ENCODE peak calls at places on chromosome 7, in nine cellular contexts. P is stomach, C is tibial nerve, Z is A549, N is body of pancreas, O is transverse colon, D is Peyer's patch, T is GM12892, G is spleen. A is an unnamed sample.

GRCh38 chr7:28473567-28474266 is 61.4 kb downstream of the CREB5 start:
- DNase-seq in P (no peak), C (peak; percentile 36), Z (no peak), N (no peak), O (no peak), D (no peak), T (no peak), G (no peak), A (no peak)

GRCh38 chr7:91344911-91345310 is 80.7 kb downstream of the FZD1 start:
- DNase-seq in P (no peak), C (no peak), Z (no peak), N (no peak), O (no peak), D (no peak), T (no peak), G (no peak), A (no peak)

GRCh38 chr7:50164552-50165220 is 71.6 kb upstream of the ZPBP start:
- DNase-seq in P (no peak), C (no peak), Z (no peak), N (no peak), O (no peak), D (no peak), T (no peak), G (no peak), A (no peak)

GRCh38 chr7:95102662-95103061 is 195.3 kb downstream of the PPP1R9A start:
- DNase-seq in P (no peak), C (no peak), Z (peak; percentile 17), N (no peak), O (no peak), D (no peak), T (no peak), G (no peak), A (no peak)

GRCh38 chr7:82985144-82985802 is 177.4 kb downstream of the PCLO start:
- DNase-seq in P (no peak), C (no peak), Z (peak; percentile 25), N (no peak), O (no peak), D (no peak), T (no peak), G (no peak), A (no peak)

GRCh38 chr7:74293577-74293908 is 4.3 kb downstream of the CLIP2 start:
- DNase-seq in P (no peak), C (no peak), Z (no peak), N (no peak), O (no peak), D (no peak), T (no peak), G (no peak), A (no peak)

GRCh38 chr7:103116511-103116910 is 32.4 kb downstream of the NAPEPLD start:
- DNase-seq in P (no peak), C (no peak), Z (no peak), N (no peak), O (no peak), D (no peak), T (no peak), G (no peak), A (no peak)

GRCh38 chr7:136033413-136034031 is 56.4 kb upstream of the MTPN start:
- DNase-seq in P (no peak), C (no peak), Z (no peak), N (no peak), O (peak; percentile 16), D (no peak), T (no peak), G (no peak), A (no peak)

GRCh38 chr7:65251851-65252620 is 121.6 kb upstream of the ZNF92 start:
- DNase-seq in P (peak; percentile 56), C (no peak), Z (peak; percentile 83), N (peak; percentile 61), O (no peak), D (no peak), T (no peak), G (peak; percentile 78), A (peak; percentile 50)

GRCh38 chr7:85104432-85105205 is 82.2 kb downstream of the SEMA3D start:
- DNase-seq in P (no peak), C (no peak), Z (no peak), N (no peak), O (no peak), D (no peak), T (no peak), G (no peak), A (no peak)

GRCh38 chr7:149248777-149249176 is 9.3 kb downstream of the ZNF212 start:
- DNase-seq in P (no peak), C (no peak), Z (no peak), N (no peak), O (no peak), D (no peak), T (no peak), G (no peak), A (no peak)

GRCh38 chr7:38317457-38318037 is 44.1 kb upstream of the TARP start:
- DNase-seq in P (no peak), C (no peak), Z (no peak), N (no peak), O (no peak), D (no peak), T (no peak), G (peak; percentile 78), A (no peak)
- TF ChIP-seq POLR2A in P (no peak), C (no peak), Z (no peak), N (no peak), O (no peak), D (no peak), T (no peak), G (no peak), A (no peak)

GRCh38 chr7:106599343-106599698 is 61.6 kb downstream of the CCDC71L start:
- DNase-seq in P (no peak), C (no peak), Z (no peak), N (no peak), O (peak; percentile 15), D (no peak), T (no peak), G (no peak), A (no peak)

GRCh38 chr7:106597014-106597413 is 63.9 kb downstream of the CCDC71L start:
- DNase-seq in P (no peak), C (no peak), Z (no peak), N (no peak), O (no peak), D (no peak), T (no peak), G (no peak), A (no peak)

GRCh38 chr7:106600569-106601373 is 60.2 kb downstream of the CCDC71L start:
- DNase-seq in P (no peak), C (no peak), Z (no peak), N (no peak), O (no peak), D (no peak), T (no peak), G (no peak), A (no peak)

GRCh38 chr7:106597751-106598619 is 63.0 kb downstream of the CCDC71L start:
- DNase-seq in P (no peak), C (no peak), Z (no peak), N (no peak), O (no peak), D (no peak), T (no peak), G (no peak), A (no peak)

DNA sequence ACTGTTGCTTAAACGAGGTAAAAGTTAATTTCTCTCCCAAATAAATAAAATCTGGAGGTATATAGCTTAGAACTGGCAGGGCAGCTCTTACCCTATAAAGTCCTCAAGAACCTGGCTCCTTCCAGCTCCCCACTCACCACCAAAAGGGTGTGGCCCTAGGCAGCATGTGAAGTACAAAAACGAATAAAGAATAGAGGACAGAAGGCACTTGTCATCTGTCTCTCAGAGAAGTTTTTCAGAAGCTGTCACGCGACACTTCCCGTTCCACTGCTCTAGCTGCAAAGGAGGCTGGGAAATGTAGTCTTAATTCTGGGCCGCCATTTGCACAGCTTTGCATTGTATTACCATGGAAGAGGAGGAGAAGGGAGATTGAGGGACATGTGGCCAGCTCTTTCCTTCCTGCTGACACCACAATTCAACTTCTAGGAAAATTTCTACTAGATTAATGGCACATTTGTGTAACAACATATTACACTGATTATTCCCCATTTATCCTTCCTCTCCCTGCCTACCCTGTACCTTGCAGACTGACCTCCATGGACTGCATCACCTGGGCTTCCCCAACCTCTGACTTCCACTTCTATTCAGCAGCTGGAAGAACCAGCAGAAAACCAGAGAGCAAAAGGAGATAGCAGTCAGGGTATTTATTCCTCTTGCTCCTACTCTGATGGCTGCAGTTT is 62.2 kb downstream of the CCDC71L start:
- DNase-seq in P (peak; percentile 76), C (peak; percentile 53), Z (peak; percentile 61), N (peak; percentile 70), O (peak; percentile 78), D (peak; percentile 57), T (peak; percentile 27), G (peak; percentile 86), A (peak; percentile 6)
- TF ChIP-seq POLR2A in P (no peak), C (no peak), Z (no peak), N (no peak), O (no peak), D (no peak), T (no peak), G (no peak), A (no peak)

DNA sequence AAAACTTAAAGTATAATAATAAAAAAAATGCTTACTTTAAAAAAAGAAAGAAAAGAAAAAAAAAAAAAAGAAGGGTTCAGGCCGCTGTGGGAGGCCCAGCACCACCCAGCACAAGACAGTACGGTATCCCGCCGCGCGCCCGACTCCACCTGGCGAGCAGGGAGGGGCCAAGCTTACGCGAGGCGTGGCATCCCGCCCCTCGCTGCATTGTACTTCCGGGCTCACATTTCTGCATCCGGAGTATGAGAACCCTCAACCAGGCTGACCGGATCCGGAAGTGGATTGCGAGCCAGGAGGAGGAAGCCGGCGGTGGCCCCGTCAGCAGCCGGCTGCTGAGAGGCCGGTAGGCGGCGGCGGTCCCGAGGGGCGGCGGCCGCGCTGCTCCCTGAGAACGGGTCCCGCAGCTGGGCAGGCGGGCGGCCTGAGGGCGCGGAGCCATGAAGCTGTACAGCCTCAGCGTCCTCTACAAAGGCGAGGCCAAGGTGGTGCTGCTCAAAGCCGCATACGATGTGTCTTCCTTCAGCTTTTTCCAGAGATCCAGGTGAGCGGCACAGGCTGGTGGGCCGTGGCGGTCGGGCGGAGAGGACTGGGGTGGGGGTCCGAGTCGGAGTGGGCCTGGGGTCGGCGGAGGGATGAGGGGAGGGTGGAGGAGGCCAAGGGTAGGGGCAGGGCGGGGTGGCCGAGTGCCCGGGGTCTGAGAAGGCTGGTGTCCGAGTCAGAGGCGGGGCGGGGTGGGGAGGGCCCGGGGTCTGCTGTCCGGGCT is at the start of gene YKT6:
- DNase-seq in P (peak; percentile 97), C (peak; percentile 83), Z (peak; percentile 96), N (peak; percentile 95), O (peak; percentile 96), D (peak; percentile 94), T (peak; percentile 99), G (peak; percentile 99), A (peak; percentile 100)
- TF ChIP-seq POLR2A in P (no peak), C (peak; percentile 65), Z (peak; percentile 83), N (peak; percentile 76), O (peak; percentile 82), D (peak; percentile 90), T (peak; percentile 90), G (no peak), A (peak; percentile 97)

DNA sequence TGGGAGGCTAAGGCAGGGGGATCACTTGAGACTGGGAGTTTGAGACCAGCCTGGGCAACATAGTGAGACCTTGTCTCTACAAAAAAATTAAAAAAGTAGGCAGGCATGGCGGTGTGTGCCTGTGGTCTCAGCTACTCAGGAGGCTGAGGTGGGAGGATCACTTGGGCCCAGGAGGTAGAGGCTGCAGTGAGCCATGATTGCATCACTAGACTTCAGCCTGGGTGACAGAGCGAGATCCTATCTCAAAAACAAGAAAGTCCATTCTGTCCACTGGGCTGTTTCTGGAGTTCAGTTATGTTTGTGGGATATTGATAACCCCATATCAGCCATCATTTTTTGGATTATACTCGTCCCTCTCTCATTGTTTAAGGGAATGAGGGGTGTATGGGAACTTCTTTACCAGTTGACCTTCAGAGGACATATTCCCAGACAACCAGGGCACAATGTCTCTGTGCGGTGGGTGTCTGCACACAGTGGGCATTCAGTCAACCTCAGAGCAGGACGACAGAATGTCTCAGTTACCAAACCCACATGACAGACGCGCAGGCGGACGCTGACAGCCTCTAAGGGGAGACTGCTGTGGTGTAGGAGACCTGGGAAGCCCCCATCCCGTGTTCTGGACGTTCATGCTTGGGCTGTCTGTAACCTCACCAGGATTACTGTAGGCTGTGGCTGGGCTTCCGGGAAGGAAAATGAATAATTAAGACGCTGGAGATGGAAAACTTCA is 69.4 kb downstream of the CARD11 start:
- DNase-seq in P (no peak), C (no peak), Z (no peak), N (no peak), O (no peak), D (no peak), T (no peak), G (peak; percentile 49), A (no peak)
- TF ChIP-seq POLR2A in P (no peak), C (no peak), Z (no peak), N (no peak), O (no peak), D (no peak), T (no peak), G (no peak), A (no peak)